ENCODE peak calls at places on chromosomes 1 and 21, in eight cellular contexts. One of them, this sample, is unnamed.

GRCh38 chr1:48039088-48040049 is 42.2 kb upstream of the TRABD2B start:
- DNase-seq in H9: no peak
- DNase-seq in CD8-positive, alpha-beta T cell: no peak
- DNase-seq in NCI-H1694 treated with DMSO at 0.1 percent for 48 hours: no peak
- DNase-seq in GM12892: no peak
- DNase-seq in activated B cell treated with CpG ODN at 0.5 μM for 24 hours: no peak
- DNase-seq in dermis blood vessel endothelial cell: no peak
- DNase-seq in T-cell: no peak
- DNase-seq in this sample: no peak

GRCh38 chr1:204493882-204494280 is 724 bp downstream of the PIK3C2B start:
- DNase-seq in H9: no peak
- DNase-seq in CD8-positive, alpha-beta T cell: peak
- DNase-seq in NCI-H1694 treated with DMSO at 0.1 percent for 48 hours: peak
- DNase-seq in GM12892: peak
- DNase-seq in activated B cell treated with CpG ODN at 0.5 μM for 24 hours: no peak
- DNase-seq in dermis blood vessel endothelial cell: peak
- DNase-seq in T-cell: peak
- DNase-seq in this sample: peak

GRCh38 chr1:156492013-156492590 is 8.5 kb downstream of the MEF2D start:
- DNase-seq in H9: no peak
- DNase-seq in CD8-positive, alpha-beta T cell: no peak
- DNase-seq in NCI-H1694 treated with DMSO at 0.1 percent for 48 hours: no peak
- DNase-seq in GM12892: no peak
- DNase-seq in activated B cell treated with CpG ODN at 0.5 μM for 24 hours: no peak
- DNase-seq in dermis blood vessel endothelial cell: no peak
- DNase-seq in T-cell: no peak
- DNase-seq in this sample: no peak

GRCh38 chr21:38244885-38245869 is 11.6 kb upstream of the KCNJ15 start:
- DNase-seq in H9: no peak
- DNase-seq in CD8-positive, alpha-beta T cell: peak
- DNase-seq in NCI-H1694 treated with DMSO at 0.1 percent for 48 hours: no peak
- DNase-seq in GM12892: no peak
- DNase-seq in activated B cell treated with CpG ODN at 0.5 μM for 24 hours: no peak
- DNase-seq in dermis blood vessel endothelial cell: peak
- DNase-seq in T-cell: peak
- DNase-seq in this sample: no peak

GRCh38 chr1:203627819-203628184 is 1.2 kb downstream of the ATP2B4 start:
- DNase-seq in H9: no peak
- DNase-seq in CD8-positive, alpha-beta T cell: peak
- DNase-seq in NCI-H1694 treated with DMSO at 0.1 percent for 48 hours: no peak
- DNase-seq in GM12892: no peak
- DNase-seq in activated B cell treated with CpG ODN at 0.5 μM for 24 hours: peak
- DNase-seq in dermis blood vessel endothelial cell: peak
- DNase-seq in T-cell: peak
- DNase-seq in this sample: no peak

GRCh38 chr1:33336580-33336979 is 15.7 kb upstream of the A3GALT2 start:
- DNase-seq in H9: no peak
- DNase-seq in CD8-positive, alpha-beta T cell: no peak
- DNase-seq in NCI-H1694 treated with DMSO at 0.1 percent for 48 hours: peak
- DNase-seq in GM12892: no peak
- DNase-seq in activated B cell treated with CpG ODN at 0.5 μM for 24 hours: no peak
- DNase-seq in dermis blood vessel endothelial cell: no peak
- DNase-seq in T-cell: no peak
- DNase-seq in this sample: no peak

GRCh38 chr1:76374111-76374510 is 299.6 kb downstream of the ST6GALNAC3 start:
- DNase-seq in H9: no peak
- DNase-seq in CD8-positive, alpha-beta T cell: no peak
- DNase-seq in NCI-H1694 treated with DMSO at 0.1 percent for 48 hours: peak
- DNase-seq in GM12892: no peak
- DNase-seq in activated B cell treated with CpG ODN at 0.5 μM for 24 hours: no peak
- DNase-seq in dermis blood vessel endothelial cell: no peak
- DNase-seq in T-cell: no peak
- DNase-seq in this sample: no peak

GRCh38 chr1:169099561-169099960 is 6.9 kb upstream of the ATP1B1 start:
- DNase-seq in H9: no peak
- DNase-seq in CD8-positive, alpha-beta T cell: no peak
- DNase-seq in NCI-H1694 treated with DMSO at 0.1 percent for 48 hours: no peak
- DNase-seq in GM12892: no peak
- DNase-seq in activated B cell treated with CpG ODN at 0.5 μM for 24 hours: no peak
- DNase-seq in dermis blood vessel endothelial cell: no peak
- DNase-seq in T-cell: no peak
- DNase-seq in this sample: no peak

GRCh38 chr1:53091841-53092645 is 30.0 kb downstream of the PODN start:
- DNase-seq in H9: no peak
- DNase-seq in CD8-positive, alpha-beta T cell: no peak
- DNase-seq in NCI-H1694 treated with DMSO at 0.1 percent for 48 hours: no peak
- DNase-seq in GM12892: no peak
- DNase-seq in activated B cell treated with CpG ODN at 0.5 μM for 24 hours: no peak
- DNase-seq in dermis blood vessel endothelial cell: no peak
- DNase-seq in T-cell: no peak
- DNase-seq in this sample: peak

GRCh38 chr21:45319461-45320211 is 31.9 kb upstream of the POFUT2 start:
- DNase-seq in H9: peak
- DNase-seq in CD8-positive, alpha-beta T cell: no peak
- DNase-seq in NCI-H1694 treated with DMSO at 0.1 percent for 48 hours: no peak
- DNase-seq in GM12892: no peak
- DNase-seq in activated B cell treated with CpG ODN at 0.5 μM for 24 hours: no peak
- DNase-seq in dermis blood vessel endothelial cell: peak
- DNase-seq in T-cell: no peak
- DNase-seq in this sample: peak

GRCh38 chr1:29800522-29800956 is 564.2 kb downstream of the PTPRU start:
- DNase-seq in H9: no peak
- DNase-seq in CD8-positive, alpha-beta T cell: no peak
- DNase-seq in NCI-H1694 treated with DMSO at 0.1 percent for 48 hours: no peak
- DNase-seq in GM12892: no peak
- DNase-seq in activated B cell treated with CpG ODN at 0.5 μM for 24 hours: no peak
- DNase-seq in dermis blood vessel endothelial cell: no peak
- DNase-seq in T-cell: no peak
- DNase-seq in this sample: no peak

GRCh38 chr1:29279406-29279805 is 43.1 kb downstream of the PTPRU start:
- DNase-seq in H9: no peak
- DNase-seq in CD8-positive, alpha-beta T cell: no peak
- DNase-seq in NCI-H1694 treated with DMSO at 0.1 percent for 48 hours: no peak
- DNase-seq in GM12892: no peak
- DNase-seq in activated B cell treated with CpG ODN at 0.5 μM for 24 hours: no peak
- DNase-seq in dermis blood vessel endothelial cell: no peak
- DNase-seq in T-cell: no peak
- DNase-seq in this sample: no peak

GRCh38 chr1:194184974-194185373 is 998.6 kb upstream of the B3GALT2 start:
- DNase-seq in H9: no peak
- DNase-seq in CD8-positive, alpha-beta T cell: no peak
- DNase-seq in NCI-H1694 treated with DMSO at 0.1 percent for 48 hours: no peak
- DNase-seq in GM12892: no peak
- DNase-seq in activated B cell treated with CpG ODN at 0.5 μM for 24 hours: no peak
- DNase-seq in dermis blood vessel endothelial cell: no peak
- DNase-seq in T-cell: no peak
- DNase-seq in this sample: no peak

GRCh38 chr21:45330075-45330781 is 42.5 kb upstream of the POFUT2 start:
- DNase-seq in H9: peak
- DNase-seq in CD8-positive, alpha-beta T cell: no peak
- DNase-seq in NCI-H1694 treated with DMSO at 0.1 percent for 48 hours: no peak
- DNase-seq in GM12892: no peak
- DNase-seq in activated B cell treated with CpG ODN at 0.5 μM for 24 hours: no peak
- DNase-seq in dermis blood vessel endothelial cell: no peak
- DNase-seq in T-cell: no peak
- DNase-seq in this sample: peak

GRCh38 chr1:66525086-66525485 is 8.9 kb upstream of the SGIP1 start:
- DNase-seq in H9: no peak
- DNase-seq in CD8-positive, alpha-beta T cell: no peak
- DNase-seq in NCI-H1694 treated with DMSO at 0.1 percent for 48 hours: no peak
- DNase-seq in GM12892: no peak
- DNase-seq in activated B cell treated with CpG ODN at 0.5 μM for 24 hours: no peak
- DNase-seq in dermis blood vessel endothelial cell: no peak
- DNase-seq in T-cell: no peak
- DNase-seq in this sample: no peak

GRCh38 chr1:109620396-109620817 is 770 bp downstream of the AMPD2 start:
- DNase-seq in H9: peak
- DNase-seq in CD8-positive, alpha-beta T cell: no peak
- DNase-seq in NCI-H1694 treated with DMSO at 0.1 percent for 48 hours: no peak
- DNase-seq in GM12892: no peak
- DNase-seq in activated B cell treated with CpG ODN at 0.5 μM for 24 hours: no peak
- DNase-seq in dermis blood vessel endothelial cell: peak
- DNase-seq in T-cell: no peak
- DNase-seq in this sample: no peak

GRCh38 chr21:37757631-37758376 is 158.5 kb downstream of the KCNJ6 start:
- DNase-seq in H9: no peak
- DNase-seq in CD8-positive, alpha-beta T cell: no peak
- DNase-seq in NCI-H1694 treated with DMSO at 0.1 percent for 48 hours: no peak
- DNase-seq in GM12892: no peak
- DNase-seq in activated B cell treated with CpG ODN at 0.5 μM for 24 hours: no peak
- DNase-seq in dermis blood vessel endothelial cell: no peak
- DNase-seq in T-cell: no peak
- DNase-seq in this sample: no peak

GRCh38 chr21:29077651-29078090 is 4.2 kb upstream of the CCT8 start:
- DNase-seq in H9: no peak
- DNase-seq in CD8-positive, alpha-beta T cell: no peak
- DNase-seq in NCI-H1694 treated with DMSO at 0.1 percent for 48 hours: no peak
- DNase-seq in GM12892: no peak
- DNase-seq in activated B cell treated with CpG ODN at 0.5 μM for 24 hours: no peak
- DNase-seq in dermis blood vessel endothelial cell: peak
- DNase-seq in T-cell: no peak
- DNase-seq in this sample: no peak